ENCODE peak calls at places on chromosomes 2 and 18, in six cellular contexts. S, Z, L, D, F and J are unnamed samples.

GRCh38 chr2:173754837-173755236 is 210.3 kb downstream of the SP3 start:
- DNase-seq in F (no peak), S (no peak), D (no peak), Z (no peak), L (no peak), J (no peak)

GRCh38 chr18:37546023-37546537 is 19.5 kb downstream of the CELF4 start:
- DNase-seq in F (no peak), L (no peak), Z (no peak), D (no peak), S (no peak), J (no peak)

GRCh38 chr2:66581461-66582363 is 146.8 kb downstream of the MEIS1 start:
- DNase-seq in Z (peak; percentile 63), L (peak; percentile 63), D (no peak), S (no peak), F (no peak), J (no peak)

GRCh38 chr2:135043345-135043744 is 3.9 kb downstream of the MAP3K19 start:
- DNase-seq in F (peak; percentile 21), Z (no peak), L (no peak), D (no peak), S (no peak), J (no peak)

GRCh38 chr2:58562281-58562680 is 321.2 kb upstream of the FANCL start:
- DNase-seq in S (peak; percentile 14), Z (no peak), D (no peak), F (no peak), L (no peak), J (no peak)

GRCh38 chr18:58266291-58266690 is 222.3 kb downstream of the NEDD4L start:
- DNase-seq in D (no peak), Z (no peak), S (no peak), F (no peak), L (peak; percentile 62), J (no peak)

GRCh38 chr2:9106338-9107167 is 100.1 kb upstream of the ASAP2 start:
- DNase-seq in D (no peak), F (peak; percentile 78), S (no peak), Z (no peak), L (no peak), J (no peak)

GRCh38 chr2:160813506-160813858 is 319.9 kb upstream of the RBMS1 start:
- DNase-seq in S (no peak), L (no peak), Z (no peak), F (no peak), D (no peak), J (no peak)

GRCh38 chr2:129876576-129876975 is 102.9 kb upstream of the RAB6C start:
- DNase-seq in S (no peak), L (no peak), Z (no peak), F (no peak), D (no peak), J (no peak)

GRCh38 chr2:219596954-219597551 is 604 bp upstream of the STK11IP start:
- DNase-seq in D (no peak), S (no peak), L (peak; percentile 12), Z (no peak), F (peak; percentile 66), J (no peak)

GRCh38 chr2:55026202-55026601 is 24.0 kb downstream of the RTN4 start:
- DNase-seq in Z (no peak), F (peak; percentile 43), L (peak; percentile 50), D (no peak), S (peak; percentile 53), J (no peak)

GRCh38 chr18:56748698-56749268 is 97.6 kb downstream of the WDR7 start:
- DNase-seq in D (no peak), S (peak; percentile 57), Z (no peak), L (peak; percentile 57), F (peak; percentile 68), J (peak; percentile 29)

GRCh38 chr18:57077786-57078552 is 68.9 kb upstream of the BOD1L2 start:
- DNase-seq in L (no peak), D (no peak), Z (peak; percentile 31), S (no peak), F (no peak), J (no peak)

GRCh38 chr2:1613731-1614354 is 130.5 kb downstream of the PXDN start:
- DNase-seq in D (no peak), L (peak; percentile 45), F (no peak), S (peak; percentile 54), Z (peak; percentile 64), J (no peak)

GRCh38 chr2:239678666-239679296 is 278.0 kb upstream of the HDAC4 start:
- DNase-seq in S (no peak), F (no peak), D (no peak), L (no peak), Z (no peak), J (no peak)

GRCh38 chr2:88735133-88735532 is 43.7 kb downstream of the RPIA start:
- DNase-seq in F (no peak), L (no peak), D (no peak), Z (no peak), S (no peak), J (no peak)

GRCh38 chr2:216012133-216012829 is 1.1 kb downstream of the MREG start:
- DNase-seq in S (peak; percentile 40), F (peak; percentile 96), D (no peak), L (no peak), Z (no peak), J (no peak)

GRCh38 chr2:181368036-181368435 is 89.2 kb upstream of the ITGA4 start:
- DNase-seq in F (no peak), Z (no peak), S (peak; percentile 22), L (no peak), D (no peak), J (no peak)

GRCh38 chr2:127901339-127902072 is 15.8 kb upstream of the AMMECR1L start:
- DNase-seq in D (no peak), S (no peak), F (no peak), L (peak; percentile 30), Z (no peak), J (no peak)

GRCh38 chr2:129087133-129087813 is 768.6 kb upstream of the HS6ST1 start:
- DNase-seq in S (peak; percentile 17), D (no peak), Z (no peak), F (peak; percentile 92), L (no peak), J (no peak)

GRCh38 chr2:37367984-37368383 is 23.6 kb downstream of the QPCT start:
- DNase-seq in L (no peak), S (no peak), Z (no peak), F (no peak), D (no peak), J (no peak)

GRCh38 chr2:37366773-37367172 is 22.3 kb downstream of the QPCT start:
- DNase-seq in D (no peak), Z (no peak), F (no peak), L (no peak), S (no peak), J (no peak)

GRCh38 chr2:37364351-37364750 is 19.9 kb downstream of the QPCT start:
- DNase-seq in S (no peak), D (no peak), Z (no peak), L (no peak), F (peak; percentile 85), J (no peak)

GRCh38 chr2:37365669-37366068 is 21.2 kb downstream of the QPCT start:
- DNase-seq in D (no peak), S (no peak), F (peak; percentile 47), Z (no peak), L (no peak), J (no peak)

GRCh38 chr2:37367310-37367709 is 22.9 kb downstream of the QPCT start:
- DNase-seq in F (no peak), D (no peak), S (no peak), L (peak; percentile 46), Z (no peak), J (no peak)
- H3K14ac ChIP-seq in F (no peak overlapping the region), D (no peak overlapping the region), S (no peak overlapping the region), L (no peak overlapping the region), Z (no peak overlapping the region), J (no peak overlapping the region)

GRCh38 chr2:117128471-117128870 is 686.0 kb upstream of the DDX18 start:
- DNase-seq in L (no peak), F (no peak), Z (no peak), D (no peak), S (peak; percentile 79), J (no peak)

GRCh38 chr2:117127680-117128079 is 686.8 kb upstream of the DDX18 start:
- DNase-seq in D (no peak), F (no peak), Z (no peak), L (no peak), S (peak; percentile 89), J (no peak)

GRCh38 chr2:117123362-117123761 is 691.1 kb upstream of the DDX18 start:
- DNase-seq in L (no peak), Z (no peak), D (no peak), F (no peak), S (no peak), J (no peak)

GRCh38 chr2:117126656-117127055 is 687.8 kb upstream of the DDX18 start:
- DNase-seq in S (no peak), L (no peak), D (no peak), F (no peak), Z (no peak), J (no peak)
- H3K9me3 ChIP-seq in S (peaks cover 7% of the 10 kb centered on the region), L (peaks cover 11% of the 10 kb centered on the region), D (peaks cover 2% of the 10 kb centered on the region), F (no peaks in the 10 kb centered on the region), Z (no peaks in the 10 kb centered on the region), J (no peaks in the 10 kb centered on the region)

DNA sequence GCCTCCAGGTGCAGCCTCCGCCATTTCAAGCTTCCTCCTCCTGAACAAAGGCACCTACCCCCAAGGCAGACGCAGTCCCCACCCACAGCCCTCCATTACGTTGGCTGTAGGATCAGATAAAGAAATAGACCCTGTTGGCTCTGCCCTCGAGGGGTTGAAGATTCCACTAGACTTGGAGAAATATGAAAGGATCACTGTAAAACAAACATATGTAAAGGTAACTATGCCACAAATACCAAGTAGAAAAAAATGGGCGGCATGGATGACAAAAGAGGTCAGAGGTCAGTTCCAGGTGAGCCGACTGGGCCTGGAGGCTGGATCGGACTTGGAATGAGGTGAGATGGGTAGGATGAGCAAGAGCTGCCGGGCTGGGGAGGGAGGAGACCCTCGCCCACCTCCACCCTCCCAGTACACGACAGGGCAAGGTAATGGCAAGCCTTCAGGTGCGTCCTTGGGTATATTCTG is 84.8 kb upstream of the POMC start:
- DNase-seq in S (no peak), Z (no peak), L (no peak), F (peak; percentile 98), D (no peak), J (no peak)
- H3K23ac ChIP-seq in S (peak overlapping the region; percentile 86), Z (no peak overlapping the region), L (no peak overlapping the region), F (no peak overlapping the region), D (no peak overlapping the region), J (no peak overlapping the region)

GRCh38 chr18:43077510-43078290 is 37.8 kb downstream of the RIT2 start:
- DNase-seq in F (no peak), Z (no peak), L (no peak), S (no peak), D (no peak), J (no peak)

GRCh38 chr18:43068781-43069180 is 46.7 kb downstream of the RIT2 start:
- DNase-seq in L (no peak), S (no peak), D (no peak), F (peak; percentile 93), Z (no peak), J (no peak)

GRCh38 chr18:43079422-43079821 is 36.1 kb downstream of the RIT2 start:
- DNase-seq in S (no peak), L (no peak), D (no peak), F (no peak), Z (no peak), J (no peak)

GRCh38 chr18:43078485-43079092 is 36.9 kb downstream of the RIT2 start:
- DNase-seq in D (no peak), Z (peak; percentile 28), L (no peak), F (peak; percentile 78), S (no peak), J (no peak)

DNA sequence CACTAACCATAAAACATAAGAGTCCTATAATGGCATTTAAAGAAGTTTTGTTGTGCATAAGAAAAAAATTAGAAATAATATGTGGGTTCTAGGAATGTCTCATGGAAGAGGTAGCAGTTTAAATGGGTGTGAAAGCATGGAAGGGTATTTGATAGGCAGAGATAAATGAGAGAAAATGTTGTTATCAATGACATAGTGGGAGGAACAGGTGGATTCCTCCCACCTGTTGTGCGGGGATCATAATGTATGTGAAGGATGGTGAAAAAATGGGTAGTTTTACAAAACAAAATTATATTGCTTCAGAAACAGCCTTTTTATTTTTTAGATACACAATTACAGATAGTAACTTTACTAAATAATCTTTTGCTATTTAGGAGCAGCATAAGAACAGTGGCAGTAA is 41.7 kb downstream of the RIT2 start:
- DNase-seq in S (no peak), L (no peak), Z (no peak), F (no peak), D (no peak), J (no peak)
- H3K14ac ChIP-seq in S (no peak overlapping the region), L (no peak overlapping the region), Z (no peak overlapping the region), F (no peak overlapping the region), D (no peak overlapping the region), J (no peak overlapping the region)